ENCODE peak calls at places on chromosomes 12 and 14, in ten cellular contexts. P, E, H, C, O, A, L, B, Y and D are unnamed samples.

GRCh38 chr12:30968211-30968610 is 41.7 kb downstream of the TSPAN11 start:
- DNase-seq in P (peak; percentile 84), E (no peak), H (no peak), C (no peak), O (no peak), A (no peak), L (no peak), B (no peak), Y (no peak), D (no peak)

GRCh38 chr12:65100140-65100539 is 21.0 kb downstream of the WIF1 start:
- DNase-seq in P (no peak), E (peak; percentile 65), H (no peak), C (no peak), O (no peak), A (no peak), L (no peak), B (no peak), Y (no peak), D (no peak)

GRCh38 chr12:120692524-120693033 is 5.6 kb downstream of the MLEC start:
- DNase-seq in P (no peak), E (no peak), H (no peak), C (no peak), O (no peak), A (no peak), L (no peak), B (no peak), Y (no peak), D (no peak)

GRCh38 chr12:14216405-14217294 is 148.8 kb upstream of the ATF7IP start:
- DNase-seq in P (no peak), E (no peak), H (no peak), C (no peak), O (peak; percentile 21), A (no peak), L (no peak), B (no peak), Y (no peak), D (no peak)

GRCh38 chr12:132955094-132955932 is 793 bp downstream of the ZNF605 start:
- DNase-seq in P (peak; percentile 86), E (peak; percentile 52), H (no peak), C (no peak), O (peak; percentile 74), A (peak; percentile 13), L (peak; percentile 58), B (no peak), Y (no peak), D (peak; percentile 33)

GRCh38 chr14:31990959-31991541 is 86.1 kb upstream of the ARHGAP5 start:
- DNase-seq in P (no peak), E (no peak), H (no peak), C (no peak), O (no peak), A (no peak), L (no peak), B (no peak), Y (no peak), D (peak; percentile 60)

GRCh38 chr14:68042002-68042401 is 222.4 kb downstream of the RAD51B start:
- DNase-seq in P (no peak), E (no peak), H (no peak), C (no peak), O (no peak), A (no peak), L (no peak), B (no peak), Y (no peak), D (no peak)

GRCh38 chr14:78119440-78119839 is 50.7 kb upstream of the NRXN3 start:
- DNase-seq in P (no peak), E (no peak), H (no peak), C (no peak), O (no peak), A (no peak), L (no peak), B (no peak), Y (no peak), D (no peak)

GRCh38 chr12:120703311-120703942 is 6.8 kb upstream of the UNC119B start:
- DNase-seq in P (no peak), E (no peak), H (no peak), C (no peak), O (no peak), A (no peak), L (no peak), B (no peak), Y (no peak), D (no peak)

GRCh38 chr14:22159049-22159448 is 430.0 kb downstream of the DAD1 start:
- DNase-seq in P (no peak), E (no peak), H (no peak), C (no peak), O (no peak), A (no peak), L (no peak), B (no peak), Y (no peak), D (no peak)

GRCh38 chr14:58072288-58073071 is 79.5 kb downstream of the ARMH4 start:
- DNase-seq in P (peak; percentile 82), E (peak; percentile 83), H (peak; percentile 13), C (peak; percentile 11), O (peak; percentile 88), A (peak; percentile 22), L (peak; percentile 70), B (no peak), Y (no peak), D (peak; percentile 64)

GRCh38 chr12:89450922-89451321 is 73.7 kb downstream of the GALNT4 start:
- DNase-seq in P (no peak), E (peak; percentile 56), H (no peak), C (no peak), O (peak; percentile 80), A (no peak), L (no peak), B (no peak), Y (no peak), D (no peak)